ENCODE peak calls at places on chromosomes 6 and 20, in four cellular contexts. One of them, this sample, is unnamed.

GRCh38 chr20:45975686-45976085 is 3.7 kb upstream of the ZNF335 start:
- DNase-seq in kidney epithelial cell: no peak
- DNase-seq in neural progenitor cell: no peak
- DNase-seq in cardiac muscle cell: no peak
- DNase-seq in this sample: no peak

GRCh38 chr20:61253264-61253639 is 1.2 kb downstream of the CDH4 start:
- DNase-seq in cardiac muscle cell: peak; percentile 67
- DNase-seq in neural progenitor cell: peak; percentile 84
- DNase-seq in kidney epithelial cell: no peak
- DNase-seq in this sample: no peak

GRCh38 chr20:33925867-33926266 is 67.8 kb upstream of the RALY start:
- DNase-seq in neural progenitor cell: no peak
- DNase-seq in cardiac muscle cell: no peak
- DNase-seq in kidney epithelial cell: no peak
- DNase-seq in this sample: no peak

GRCh38 chr20:45910670-45911485 is 1.1 kb downstream of the PLTP start:
- DNase-seq in kidney epithelial cell: peak; percentile 99
- DNase-seq in neural progenitor cell: peak; percentile 100
- DNase-seq in cardiac muscle cell: peak; percentile 99
- DNase-seq in this sample: no peak

GRCh38 chr6:169591616-169592015 is 110.2 kb downstream of the WDR27 start:
- DNase-seq in kidney epithelial cell: no peak
- DNase-seq in neural progenitor cell: no peak
- DNase-seq in cardiac muscle cell: no peak
- DNase-seq in this sample: no peak

GRCh38 chr6:27669278-27669797 is 196.4 kb upstream of the ZNF184 start:
- DNase-seq in kidney epithelial cell: no peak
- DNase-seq in cardiac muscle cell: peak; percentile 27
- DNase-seq in neural progenitor cell: peak; percentile 35
- DNase-seq in this sample: peak; percentile 38

GRCh38 chr20:17849901-17850673 is 118.5 kb downstream of the SNX5 start:
- DNase-seq in kidney epithelial cell: peak; percentile 80
- DNase-seq in cardiac muscle cell: no peak
- DNase-seq in neural progenitor cell: no peak
- DNase-seq in this sample: no peak

GRCh38 chr6:27238010-27238983 is 9.2 kb upstream of the PRSS16 start:
- DNase-seq in cardiac muscle cell: no peak
- DNase-seq in neural progenitor cell: peak; percentile 66
- DNase-seq in kidney epithelial cell: no peak
- DNase-seq in this sample: no peak

GRCh38 chr20:24698706-24699206 is 229.3 kb downstream of the SYNDIG1 start:
- DNase-seq in cardiac muscle cell: no peak
- DNase-seq in neural progenitor cell: no peak
- DNase-seq in kidney epithelial cell: no peak
- DNase-seq in this sample: no peak

GRCh38 chr20:10982692-10983091 is 308.9 kb upstream of the JAG1 start:
- DNase-seq in cardiac muscle cell: peak; percentile 71
- DNase-seq in neural progenitor cell: no peak
- DNase-seq in kidney epithelial cell: peak; percentile 87
- DNase-seq in this sample: peak; percentile 53

GRCh38 chr20:63043348-63044203 is 36.8 kb upstream of the BHLHE23 start:
- DNase-seq in cardiac muscle cell: no peak
- DNase-seq in kidney epithelial cell: no peak
- DNase-seq in neural progenitor cell: no peak
- DNase-seq in this sample: no peak

GRCh38 chr6:80771941-80772340 is 665.5 kb downstream of the BCKDHB start:
- DNase-seq in neural progenitor cell: peak; percentile 85
- DNase-seq in kidney epithelial cell: peak; percentile 0
- DNase-seq in cardiac muscle cell: peak; percentile 68
- DNase-seq in this sample: no peak

GRCh38 chr6:113636357-113636824 is 220.8 kb upstream of the MARCKS start:
- DNase-seq in kidney epithelial cell: no peak
- DNase-seq in cardiac muscle cell: no peak
- DNase-seq in neural progenitor cell: no peak
- DNase-seq in this sample: no peak

GRCh38 chr20:20143646-20144045 is 91.3 kb downstream of the CFAP61 start:
- DNase-seq in neural progenitor cell: peak; percentile 18
- DNase-seq in cardiac muscle cell: no peak
- DNase-seq in kidney epithelial cell: no peak
- DNase-seq in this sample: no peak

GRCh38 chr20:20712004-20712473 is 405 bp downstream of the RALGAPA2 start:
- DNase-seq in neural progenitor cell: peak; percentile 50
- DNase-seq in kidney epithelial cell: no peak
- DNase-seq in cardiac muscle cell: peak; percentile 43
- DNase-seq in this sample: no peak

GRCh38 chr6:75893058-75893775 is 144.2 kb downstream of the MYO6 start:
- DNase-seq in neural progenitor cell: peak; percentile 79
- DNase-seq in kidney epithelial cell: peak; percentile 5
- DNase-seq in cardiac muscle cell: peak; percentile 83
- DNase-seq in this sample: peak; percentile 25

GRCh38 chr6:7156666-7157278 is 49.0 kb downstream of the RREB1 start:
- DNase-seq in neural progenitor cell: no peak
- DNase-seq in kidney epithelial cell: no peak
- DNase-seq in cardiac muscle cell: no peak
- DNase-seq in this sample: no peak
- H3K4me3 ChIP-seq in neural progenitor cell: no peak overlapping the region
- H3K4me3 ChIP-seq in kidney epithelial cell: no peak overlapping the region
- H3K4me3 ChIP-seq in cardiac muscle cell: no peak overlapping the region
- H3K4me3 ChIP-seq in this sample: no peak overlapping the region

DNA sequence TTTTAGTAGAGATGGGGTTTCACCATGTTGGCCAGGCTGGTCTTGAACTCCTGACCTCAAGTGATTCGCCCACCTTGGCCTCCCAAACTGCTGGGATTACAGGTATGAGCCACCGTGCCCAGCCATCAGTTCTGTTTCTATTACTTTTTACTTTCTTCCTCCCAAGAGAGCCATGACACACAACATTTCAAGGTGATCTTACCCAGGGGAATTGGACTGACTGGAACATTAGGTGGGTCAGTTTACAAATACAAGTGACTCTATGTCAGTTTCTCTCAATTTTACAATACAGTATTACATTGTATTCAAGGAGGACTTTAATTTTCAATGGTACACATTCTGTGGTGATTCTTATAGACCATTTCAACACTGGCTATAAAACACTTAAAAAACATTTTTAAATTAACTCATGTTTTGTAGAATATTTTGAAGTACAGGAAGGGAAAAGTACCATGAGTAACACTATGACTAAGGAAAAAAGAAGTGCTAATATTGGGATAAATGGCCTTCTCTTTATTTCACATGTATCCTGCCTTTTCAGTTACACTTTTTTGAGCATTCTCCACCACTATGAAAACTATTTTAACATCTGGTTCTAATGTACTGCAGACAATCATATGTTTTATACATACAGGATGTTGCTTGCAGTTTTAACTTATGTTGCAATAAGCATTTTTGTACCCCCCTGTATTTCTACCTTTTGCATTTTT is 8.3 kb downstream of the TPBG start:
- DNase-seq in neural progenitor cell: no peak
- DNase-seq in cardiac muscle cell: no peak
- DNase-seq in kidney epithelial cell: no peak
- DNase-seq in this sample: no peak
- H3K4me3 ChIP-seq in neural progenitor cell: no peak overlapping the region
- H3K4me3 ChIP-seq in cardiac muscle cell: no peak overlapping the region
- H3K4me3 ChIP-seq in kidney epithelial cell: no peak overlapping the region
- H3K4me3 ChIP-seq in this sample: no peak overlapping the region

DNA sequence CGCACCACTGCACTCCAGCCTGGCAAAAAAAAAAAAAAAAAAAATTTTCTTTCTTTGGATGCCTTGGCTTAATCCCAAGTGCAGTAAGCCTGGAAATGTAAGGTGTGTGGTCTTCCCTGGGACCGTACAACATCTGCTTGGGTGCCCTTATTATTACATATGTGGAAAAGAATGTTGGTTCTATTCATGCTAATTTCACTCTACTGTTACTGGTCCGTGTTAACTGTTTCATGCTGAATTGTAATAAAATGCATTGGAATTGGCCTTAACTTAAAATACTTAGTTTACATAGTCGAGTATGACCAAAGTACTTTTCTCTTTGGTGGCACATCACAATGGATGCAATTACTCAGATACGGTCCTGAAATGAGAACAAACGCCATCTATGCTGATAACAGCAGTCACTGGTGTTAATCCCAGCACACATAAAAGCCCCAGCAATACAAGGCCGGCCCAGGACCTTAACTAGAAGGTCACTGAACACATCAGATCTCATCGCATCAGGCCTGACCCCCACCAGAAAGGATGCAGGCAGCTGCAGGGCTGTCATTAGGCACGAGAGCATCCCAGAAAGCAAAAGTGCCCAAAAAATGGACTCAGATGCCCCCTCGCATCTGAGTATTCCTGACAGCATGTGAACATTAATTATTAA is 1.2 kb downstream of the SERPINB6 start:
- DNase-seq in kidney epithelial cell: no peak
- DNase-seq in neural progenitor cell: peak; percentile 84
- DNase-seq in cardiac muscle cell: no peak
- DNase-seq in this sample: no peak
- H3K4me3 ChIP-seq in kidney epithelial cell: peak overlapping the region; percentile 66
- H3K4me3 ChIP-seq in neural progenitor cell: peak overlapping the region; percentile 63
- H3K4me3 ChIP-seq in cardiac muscle cell: peak overlapping the region; percentile 43
- H3K4me3 ChIP-seq in this sample: peak overlapping the region; percentile 59

DNA sequence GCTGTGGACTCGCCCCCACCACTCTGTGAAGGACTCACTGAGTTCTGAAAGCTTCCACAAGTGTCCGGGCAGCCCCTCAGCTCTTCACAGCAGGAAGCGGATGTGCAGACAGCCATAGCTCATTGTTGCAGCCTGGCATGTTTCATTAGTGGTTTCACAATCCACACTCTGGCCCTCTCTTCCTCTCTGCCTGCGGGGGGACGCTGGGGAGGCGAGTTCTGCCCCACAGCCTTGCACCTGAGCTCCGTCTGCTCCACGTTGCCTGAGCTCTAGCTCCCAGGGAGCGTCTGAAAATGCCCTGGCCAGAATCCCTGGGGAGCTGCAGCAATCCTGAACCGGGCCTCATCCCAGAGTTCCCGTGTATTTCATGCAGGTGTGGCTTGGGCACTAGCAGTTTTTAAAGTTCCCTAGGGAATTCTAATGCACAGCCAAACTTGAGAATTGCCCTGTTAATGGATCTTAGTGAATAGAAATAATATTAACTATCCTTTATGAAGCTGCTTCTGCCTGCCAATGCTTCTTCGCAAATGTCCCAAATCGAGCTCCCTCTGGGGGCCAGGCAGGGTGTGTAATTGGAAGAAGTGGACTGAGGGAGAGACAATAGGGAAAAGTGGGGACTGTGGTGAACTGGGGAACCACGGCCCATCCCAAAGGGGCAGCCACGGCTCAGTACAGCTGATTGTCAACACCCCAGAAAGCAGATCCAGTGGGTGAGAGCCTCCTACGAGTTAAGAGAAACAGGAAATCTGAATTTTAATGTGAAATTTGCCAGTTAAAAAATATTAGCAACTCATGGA is 51.5 kb downstream of the CTCFL start:
- DNase-seq in cardiac muscle cell: no peak
- DNase-seq in kidney epithelial cell: no peak
- DNase-seq in neural progenitor cell: no peak
- DNase-seq in this sample: no peak
- H3K4me3 ChIP-seq in cardiac muscle cell: no peak overlapping the region
- H3K4me3 ChIP-seq in kidney epithelial cell: no peak overlapping the region
- H3K4me3 ChIP-seq in neural progenitor cell: no peak overlapping the region
- H3K4me3 ChIP-seq in this sample: no peak overlapping the region

This sample was measured in Panc1.